ENCODE peak calls at places on chromosome 3, in ten cellular contexts. U is PC-3; O is ovary; L is upper lobe of left lung; R is psoas muscle; P is upper lobe of right lung; D is CD8-positive, alpha-beta T cell; I is neural progenitor cell; T is spleen; C is uterus. Q is an unnamed sample. For H3K4me1, the result is how much of the 10 kb centered on the place peaks cover.

GRCh38 chr3:191068946-191069813 is 129.9 kb upstream of the OSTN start:
- DNase-seq in O (no peak), C (no peak), P (no peak), D (no peak), I (no peak), R (no peak), L (no peak), T (no peak), U (peak), Q (no peak)

GRCh38 chr3:29718661-29719065 is 437.8 kb downstream of the RBMS3 start:
- DNase-seq in T (no peak), L (no peak), I (no peak), U (peak), O (no peak), R (no peak), D (no peak), C (no peak), P (no peak), Q (no peak)

GRCh38 chr3:193240850-193241706 is at the start of gene PLAAT1:
- DNase-seq in D (no peak), I (peak), P (peak), O (peak), R (peak), U (no peak), C (peak), T (peak), L (peak), Q (peak)

GRCh38 chr3:43105224-43105596 is 669 bp downstream of the POMGNT2 start:
- DNase-seq in U (no peak), D (peak), T (peak), I (no peak), P (peak), L (no peak), C (peak), R (no peak), O (no peak), Q (peak)

GRCh38 chr3:196195664-196196255 is 15.4 kb downstream of the ZDHHC19 start:
- DNase-seq in D (no peak), C (no peak), U (no peak), R (no peak), T (peak), I (no peak), O (no peak), L (no peak), P (no peak), Q (peak)

GRCh38 chr3:128584412-128585020 is 66.1 kb downstream of the RPN1 start:
- DNase-seq in P (peak), I (peak), R (peak), T (peak), L (peak), D (peak), O (peak), C (peak), U (peak), Q (peak)

GRCh38 chr3:31953636-31954035 is 27.4 kb downstream of the OSBPL10 start:
- DNase-seq in R (no peak), T (no peak), C (no peak), U (no peak), I (no peak), D (no peak), O (no peak), L (no peak), P (no peak), Q (no peak)

GRCh38 chr3:64358853-64359252 is 133.6 kb upstream of the PRICKLE2 start:
- DNase-seq in R (no peak), O (no peak), P (no peak), L (no peak), I (no peak), D (no peak), C (no peak), U (no peak), T (no peak), Q (no peak)

GRCh38 chr3:123947482-123947881 is 13.5 kb downstream of the CCDC14 start:
- DNase-seq in L (no peak), D (no peak), O (no peak), U (no peak), R (no peak), P (no peak), C (no peak), T (no peak), I (no peak), Q (no peak)

GRCh38 chr3:166455724-166456123 is 618.5 kb upstream of the BCHE start:
- DNase-seq in R (no peak), D (no peak), P (no peak), L (no peak), T (no peak), C (no peak), U (peak), O (no peak), I (no peak), Q (no peak)

GRCh38 chr3:194773666-194774455 is 88.2 kb downstream of the FAM43A start:
- DNase-seq in P (no peak), R (no peak), U (no peak), L (no peak), O (no peak), T (no peak), C (no peak), I (no peak), D (no peak), Q (no peak)

GRCh38 chr3:188531210-188531609 is 377.3 kb downstream of the LPP start:
- DNase-seq in D (no peak), O (no peak), T (no peak), L (no peak), P (no peak), R (no peak), I (no peak), C (no peak), U (peak), Q (no peak)

GRCh38 chr3:21540265-21540664 is 210.7 kb downstream of the ZNF385D start:
- DNase-seq in C (no peak), I (no peak), U (no peak), D (no peak), P (no peak), T (no peak), L (no peak), R (no peak), O (no peak), Q (no peak)

GRCh38 chr3:59268170-59268569 is 218.3 kb upstream of the CFAP20DC start:
- DNase-seq in O (no peak), C (no peak), P (no peak), D (no peak), I (no peak), L (no peak), R (no peak), U (no peak), T (no peak), Q (no peak)

GRCh38 chr3:191192941-191193340 is 6.1 kb upstream of the OSTN start:
- DNase-seq in O (no peak), U (no peak), T (no peak), R (no peak), P (no peak), L (no peak), I (no peak), D (no peak), C (no peak), Q (no peak)

GRCh38 chr3:68631810-68632545 is 300.4 kb downstream of the TAFA4 start:
- DNase-seq in P (no peak), I (peak), O (no peak), U (no peak), L (no peak), R (no peak), T (no peak), D (no peak), C (no peak), Q (no peak)

GRCh38 chr3:123331651-123332050 is 117.2 kb downstream of the ADCY5 start:
- DNase-seq in R (no peak), D (no peak), I (no peak), P (peak), C (no peak), U (no peak), L (no peak), O (peak), T (peak), Q (no peak)

GRCh38 chr3:195717416-195717815 is 3.4 kb upstream of the MUC20 start:
- DNase-seq in R (no peak), C (no peak), L (no peak), D (no peak), U (no peak), T (no peak), I (no peak), O (no peak), P (no peak), Q (no peak)

GRCh38 chr3:143203848-143204247 is 84.3 kb downstream of the CHST2 start:
- DNase-seq in P (no peak), I (no peak), T (no peak), L (no peak), D (no peak), O (no peak), U (peak), C (no peak), R (no peak), Q (no peak)

GRCh38 chr3:55624238-55624637 is 137.1 kb upstream of the WNT5A start:
- DNase-seq in R (no peak), T (no peak), C (no peak), I (no peak), U (peak), O (no peak), P (no peak), L (no peak), D (no peak), Q (no peak)

GRCh38 chr3:146861262-146861661 is 256.1 kb upstream of the PLSCR5 start:
- DNase-seq in O (no peak), U (no peak), L (no peak), P (no peak), I (no peak), T (no peak), D (no peak), R (no peak), C (no peak), Q (no peak)

GRCh38 chr3:171365489-171365888 is 94.7 kb downstream of the TNIK start:
- DNase-seq in C (no peak), I (no peak), U (no peak), O (no peak), P (no peak), T (no peak), L (no peak), D (no peak), R (no peak), Q (no peak)

GRCh38 chr3:157232146-157232545 is 72.2 kb upstream of the CCNL1 start:
- DNase-seq in O (no peak), L (no peak), I (no peak), U (no peak), T (no peak), D (no peak), P (no peak), R (no peak), C (no peak), Q (no peak)

GRCh38 chr3:60579734-60580133 is 671.5 kb downstream of the FHIT start:
- DNase-seq in T (no peak), U (peak), O (no peak), R (no peak), I (no peak), C (no peak), P (no peak), D (no peak), L (no peak), Q (no peak)

GRCh38 chr3:38019658-38020341 is 9.6 kb downstream of the PLCD1 start:
- DNase-seq in P (peak), I (no peak), U (no peak), C (no peak), O (peak), R (no peak), L (no peak), D (no peak), T (no peak), Q (peak)

GRCh38 chr3:177746259-177747021 is 549.2 kb upstream of the TBL1XR1 start:
- DNase-seq in T (no peak), P (no peak), L (no peak), R (no peak), U (no peak), C (no peak), D (no peak), I (peak), O (no peak), Q (no peak)

GRCh38 chr3:127226946-127227842 is 34.3 kb downstream of the PRR23E start:
- DNase-seq in T (no peak), O (no peak), I (peak), R (no peak), U (peak), P (no peak), L (peak), C (no peak), D (no peak), Q (no peak)

GRCh38 chr3:144687862-144688261 is 716.2 kb downstream of the DIPK2A start:
- DNase-seq in R (no peak), L (no peak), D (no peak), P (no peak), T (no peak), C (no peak), I (peak), U (no peak), O (no peak), Q (no peak)

GRCh38 chr3:136818191-136818850 is 605 bp upstream of the SLC35G2 start:
- DNase-seq in T (no peak), O (peak), D (peak), L (no peak), C (peak), P (no peak), I (peak), U (peak), R (peak), Q (no peak)

GRCh38 chr3:169387751-169388696 is 275.5 kb downstream of the MECOM start:
- DNase-seq in L (no peak), T (peak), P (no peak), C (peak), D (no peak), R (peak), U (no peak), I (peak), O (peak), Q (peak)

GRCh38 chr3:127585163-127585812 is 5.2 kb downstream of the TPRA1 start:
- DNase-seq in P (no peak), C (no peak), I (no peak), D (no peak), R (no peak), U (no peak), T (no peak), L (no peak), O (no peak), Q (no peak)

GRCh38 chr3:152330565-152330964 is 61.8 kb downstream of the MBNL1 start:
- DNase-seq in D (no peak), U (no peak), P (no peak), C (no peak), T (no peak), O (no peak), L (no peak), I (no peak), R (no peak), Q (no peak)
- H3K4me1 ChIP-seq in D (half or more), U (half or more), P (half or more), C (under half), T (under half), O (under half), L (half or more), I (under half), R (half or more), Q (under half)

DNA sequence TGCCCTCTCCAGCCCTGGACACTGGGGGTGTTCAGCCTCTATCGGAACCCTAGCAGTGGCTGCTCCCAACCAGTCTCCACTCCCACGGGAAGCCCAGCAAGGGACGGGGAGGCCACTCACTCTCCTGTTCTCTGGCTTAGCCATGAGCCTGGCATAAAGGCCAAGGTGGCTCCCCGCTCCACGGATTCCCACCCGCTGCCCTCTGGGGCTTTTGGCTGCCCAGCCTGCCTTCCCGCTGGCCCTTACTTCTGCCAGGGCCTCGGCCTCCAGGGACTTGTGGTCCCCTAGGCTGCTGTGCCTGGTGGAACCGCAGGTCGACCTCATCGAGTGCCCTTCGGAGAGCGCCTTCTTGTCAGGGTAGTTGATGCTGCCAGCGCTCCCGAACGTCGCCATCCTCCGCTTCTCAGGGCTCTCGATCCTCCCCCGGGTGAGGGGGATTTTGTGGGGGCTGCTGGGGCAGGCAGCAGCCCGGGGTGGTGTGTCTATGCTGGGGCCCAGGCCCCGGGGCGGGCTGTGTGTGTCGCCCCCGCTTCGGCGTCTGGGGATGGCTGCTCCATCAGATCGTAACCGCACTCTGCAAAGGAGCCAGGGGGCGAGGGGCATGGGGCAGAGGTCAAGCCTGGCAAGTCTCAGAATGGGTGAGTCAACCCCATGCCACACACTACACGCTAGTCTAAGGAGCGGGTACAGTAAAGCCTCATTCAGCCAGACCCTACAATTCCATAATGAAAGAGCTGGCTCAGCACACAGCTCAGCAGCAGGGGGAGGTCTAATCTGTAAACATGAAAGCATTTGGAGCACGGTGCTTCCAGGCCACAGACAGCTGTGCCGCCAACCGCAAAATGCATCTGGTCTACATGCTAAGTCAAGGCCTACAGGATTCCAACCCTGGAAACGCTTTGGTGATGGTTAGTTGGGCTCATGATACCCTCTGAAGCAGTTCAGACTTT is 27.3 kb upstream of the RAD18 start:
- DNase-seq in O (peak), T (peak), U (no peak), I (peak), C (no peak), R (no peak), P (no peak), L (peak), D (no peak), Q (no peak)
- TF ChIP-seq CTCF in O (no peak), T (no peak), U (no peak), I (no peak), C (no peak), R (no peak), P (no peak), L (no peak), D (no peak), Q (no peak)

DNA sequence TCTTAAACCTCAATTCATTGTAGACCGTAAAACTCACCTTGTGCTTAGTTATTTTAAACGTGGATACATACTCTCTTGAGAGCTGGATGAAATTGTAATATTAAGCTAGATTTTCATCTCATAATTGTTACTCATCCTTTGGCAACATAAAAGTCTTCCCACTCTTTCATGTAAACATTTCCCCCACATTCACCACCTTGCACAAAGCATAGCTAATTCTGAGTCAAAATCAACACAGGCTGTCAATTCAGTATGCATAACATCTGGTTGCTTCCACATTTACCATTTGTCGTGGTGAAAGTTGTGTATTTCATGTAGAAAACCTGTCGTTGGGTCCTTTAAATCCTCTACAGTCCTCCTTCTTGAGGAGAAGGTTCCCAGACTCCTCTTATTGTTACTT is 524.6 kb downstream of the OTOL1 start:
- DNase-seq in L (no peak), D (no peak), P (no peak), I (no peak), O (no peak), C (no peak), U (peak), R (no peak), T (no peak), Q (no peak)
- H3K4me3 ChIP-seq in L (no peak), D (no peak), P (no peak), I (no peak), O (no peak), C (no peak), U (peak), R (no peak), T (no peak), Q (no peak)

GRCh38 chr3:11559816-11560633 is 83.7 kb downstream of the VGLL4 start:
- DNase-seq in U (no peak), D (no peak), T (no peak), C (no peak), P (no peak), O (peak), L (no peak), I (no peak), R (no peak), Q (no peak)

GRCh38 chr3:11558461-11558903 is 85.2 kb downstream of the VGLL4 start:
- DNase-seq in T (peak), P (no peak), U (no peak), R (no peak), D (no peak), I (no peak), C (no peak), L (peak), O (peak), Q (no peak)

GRCh38 chr3:11558002-11558401 is 85.7 kb downstream of the VGLL4 start:
- DNase-seq in T (no peak), L (no peak), O (peak), I (no peak), C (no peak), P (no peak), U (peak), D (no peak), R (no peak), Q (no peak)

GRCh38 chr3:11560746-11561145 is 83.0 kb downstream of the VGLL4 start:
- DNase-seq in R (no peak), T (no peak), D (no peak), L (no peak), I (no peak), P (no peak), C (no peak), U (no peak), O (peak), Q (no peak)

DNA sequence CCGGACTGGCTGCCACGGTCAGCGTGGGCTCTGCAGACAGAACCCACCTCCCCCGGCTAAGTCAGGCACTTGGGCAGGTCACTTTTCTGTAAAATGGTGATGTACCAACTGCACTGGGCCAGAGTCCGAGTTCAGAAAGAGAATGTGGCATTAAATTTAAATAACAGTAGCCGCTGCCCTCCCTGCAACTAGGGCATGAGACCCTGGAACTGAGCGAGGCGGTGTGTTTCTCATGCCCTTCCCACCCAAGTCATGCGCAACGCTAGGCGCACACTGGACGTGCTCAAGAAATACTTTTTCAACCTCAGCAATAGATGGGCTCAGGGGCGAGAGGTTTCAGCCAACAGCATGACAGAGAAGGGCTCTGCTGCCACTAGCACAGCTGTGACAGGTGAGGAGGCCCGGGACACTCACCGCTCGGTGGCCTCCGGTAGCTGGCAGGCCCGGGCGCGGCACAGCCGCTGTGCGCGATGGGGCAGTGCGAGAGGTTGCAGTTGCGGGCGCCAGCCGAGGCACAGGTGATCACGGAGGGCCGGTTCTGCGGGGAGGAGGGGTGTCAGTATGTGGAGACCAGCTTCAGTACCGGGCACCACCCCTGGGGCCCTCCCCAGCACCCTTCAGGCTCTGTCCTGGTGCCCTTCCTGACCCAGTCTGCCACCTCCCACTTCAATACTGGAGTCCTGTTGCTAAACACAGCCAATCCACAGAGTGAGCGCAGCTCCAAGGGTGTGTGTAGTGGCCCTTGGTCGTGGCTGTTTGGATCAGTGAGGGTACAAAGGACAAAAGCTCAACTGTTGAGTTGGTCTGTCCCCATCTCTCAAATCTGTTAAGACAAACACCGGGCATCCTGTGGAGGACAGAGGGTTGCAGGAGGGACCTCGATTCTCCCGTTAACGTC is 84.5 kb downstream of the VGLL4 start:
- DNase-seq in U (no peak), O (peak), R (no peak), I (no peak), T (peak), L (peak), P (no peak), D (no peak), C (no peak), Q (peak)
- H3K4me1 ChIP-seq in U (under half), O (under half), R (half or more), I (under half), T (under half), L (under half), P (under half), D (under half), C (under half), Q (under half)

DNA sequence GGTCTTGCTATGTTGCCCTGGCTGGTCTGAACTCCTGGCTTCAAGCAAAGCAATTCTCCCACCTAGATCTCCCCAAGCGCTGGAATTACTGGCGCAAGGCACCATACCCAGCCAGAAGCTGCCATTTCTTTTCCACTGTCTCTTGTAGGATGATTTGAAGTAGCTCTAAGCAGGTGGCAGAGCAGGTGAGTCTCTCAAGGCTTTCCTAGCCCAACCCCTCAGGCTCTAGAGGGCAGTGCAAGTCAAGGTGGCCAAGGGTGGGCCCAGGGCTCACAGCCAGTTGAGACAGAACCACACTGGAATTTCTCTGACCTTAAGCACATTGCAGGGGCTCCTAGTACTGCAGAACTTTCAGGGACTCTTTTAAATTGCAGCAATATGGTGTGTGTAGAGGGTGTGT is 15.6 kb upstream of the DAG1 start:
- DNase-seq in C (no peak), U (peak), O (no peak), I (peak), D (no peak), L (no peak), T (no peak), P (no peak), R (no peak), Q (peak)
- TF ChIP-seq CTCF in C (no peak), U (peak), O (no peak), I (peak), D (no peak), L (no peak), T (no peak), P (peak), R (peak), Q (no peak)

Q was measured in mucosa of descending colon.